ENCODE peak calls at places on chromosomes 11 and 22, in six cellular contexts. One of them, this sample, is unnamed.
A peak's percentile ranks its signal among the peaks of the same experiment; 100 is the strongest.

GRCh38 chr11:112216591-112217105 is 9.6 kb upstream of the PTS start:
- DNase-seq in T-helper 9 cell: no peak
- DNase-seq in stimulated activated naive B cell treated with anti-CD40 and anti-IgM and Interleukin-4, amounts not matched to agents 10 μg/mL and 1 μg/mL and 100 μg/mL, for 72 hours: no peak
- DNase-seq in C1 segment of cervical spinal cord: no peak
- DNase-seq in breast epithelium: no peak
- DNase-seq in effector CD4-positive, alpha-beta T cell: no peak
- DNase-seq in this sample: no peak

GRCh38 chr22:19709063-19709769 is 5.1 kb upstream of the SEPTIN5 start:
- DNase-seq in T-helper 9 cell: no peak
- DNase-seq in stimulated activated naive B cell treated with anti-CD40 and anti-IgM and Interleukin-4, amounts not matched to agents 10 μg/mL and 1 μg/mL and 100 μg/mL, for 72 hours: no peak
- DNase-seq in C1 segment of cervical spinal cord: no peak
- DNase-seq in breast epithelium: no peak
- DNase-seq in effector CD4-positive, alpha-beta T cell: no peak
- DNase-seq in this sample: no peak

GRCh38 chr11:126149759-126150236 is 61.7 kb downstream of the RPUSD4 start:
- DNase-seq in T-helper 9 cell: no peak
- DNase-seq in stimulated activated naive B cell treated with anti-CD40 and anti-IgM and Interleukin-4, amounts not matched to agents 10 μg/mL and 1 μg/mL and 100 μg/mL, for 72 hours: no peak
- DNase-seq in C1 segment of cervical spinal cord: no peak
- DNase-seq in breast epithelium: no peak
- DNase-seq in effector CD4-positive, alpha-beta T cell: no peak
- DNase-seq in this sample: no peak

GRCh38 chr11:72263363-72263762 is 19.4 kb upstream of the PHOX2A start:
- DNase-seq in T-helper 9 cell: no peak
- DNase-seq in stimulated activated naive B cell treated with anti-CD40 and anti-IgM and Interleukin-4, amounts not matched to agents 10 μg/mL and 1 μg/mL and 100 μg/mL, for 72 hours: no peak
- DNase-seq in C1 segment of cervical spinal cord: no peak
- DNase-seq in breast epithelium: no peak
- DNase-seq in effector CD4-positive, alpha-beta T cell: no peak
- DNase-seq in this sample: no peak

GRCh38 chr11:3745161-3745560 is 52.2 kb downstream of the NUP98 start:
- DNase-seq in T-helper 9 cell: no peak
- DNase-seq in stimulated activated naive B cell treated with anti-CD40 and anti-IgM and Interleukin-4, amounts not matched to agents 10 μg/mL and 1 μg/mL and 100 μg/mL, for 72 hours: no peak
- DNase-seq in C1 segment of cervical spinal cord: no peak
- DNase-seq in breast epithelium: no peak
- DNase-seq in effector CD4-positive, alpha-beta T cell: no peak
- DNase-seq in this sample: no peak

GRCh38 chr22:25494774-25495173 is 69.7 kb upstream of the GRK3 start:
- DNase-seq in T-helper 9 cell: no peak
- DNase-seq in stimulated activated naive B cell treated with anti-CD40 and anti-IgM and Interleukin-4, amounts not matched to agents 10 μg/mL and 1 μg/mL and 100 μg/mL, for 72 hours: no peak
- DNase-seq in C1 segment of cervical spinal cord: no peak
- DNase-seq in breast epithelium: no peak
- DNase-seq in effector CD4-positive, alpha-beta T cell: no peak
- DNase-seq in this sample: no peak

GRCh38 chr22:20116951-20117645 is at the start of gene TRMT2A:
- DNase-seq in T-helper 9 cell: peak; percentile 95
- DNase-seq in stimulated activated naive B cell treated with anti-CD40 and anti-IgM and Interleukin-4, amounts not matched to agents 10 μg/mL and 1 μg/mL and 100 μg/mL, for 72 hours: peak; percentile 98
- DNase-seq in C1 segment of cervical spinal cord: peak; percentile 95
- DNase-seq in breast epithelium: peak; percentile 96
- DNase-seq in effector CD4-positive, alpha-beta T cell: peak; percentile 96
- DNase-seq in this sample: peak; percentile 98

GRCh38 chr11:73759520-73760065 is 1.3 kb downstream of the RAB6A start:
- DNase-seq in T-helper 9 cell: no peak
- DNase-seq in stimulated activated naive B cell treated with anti-CD40 and anti-IgM and Interleukin-4, amounts not matched to agents 10 μg/mL and 1 μg/mL and 100 μg/mL, for 72 hours: no peak
- DNase-seq in C1 segment of cervical spinal cord: no peak
- DNase-seq in breast epithelium: no peak
- DNase-seq in effector CD4-positive, alpha-beta T cell: no peak
- DNase-seq in this sample: peak; percentile 35